ENCODE peak calls at places on chromosome 14, in five cellular contexts. L is A549; X is CD4-positive, alpha-beta T cell; D is body of pancreas; G is fibroblast of the aortic adventitia. U is an unnamed sample.

GRCh38 chr14:44396226-44396625 is 110.9 kb downstream of the FSCB start:
- DNase-seq in D (no peak), G (no peak), L (no peak), X (no peak), U (no peak)

GRCh38 chr14:76581592-76581991 is 179.7 kb upstream of the VASH1 start:
- DNase-seq in D (no peak), G (no peak), L (no peak), X (no peak), U (no peak)

GRCh38 chr14:54354096-54354495 is 42.7 kb upstream of the CDKN3 start:
- DNase-seq in G (peak), L (no peak), D (peak), X (no peak), U (no peak)

GRCh38 chr14:56810341-56810740 is at the start of gene OTX2:
- DNase-seq in D (no peak), L (no peak), G (no peak), X (no peak), U (no peak)

GRCh38 chr14:55373784-55374725 is 37.6 kb downstream of the ATG14 start:
- DNase-seq in X (no peak), D (no peak), L (no peak), G (peak), U (peak)

GRCh38 chr14:61489932-61490331 is 168.6 kb downstream of the PRKCH start:
- DNase-seq in G (no peak), D (peak), L (no peak), X (no peak), U (no peak)

GRCh38 chr14:104900639-104901512 is 23.8 kb upstream of the PLD4 start:
- DNase-seq in L (no peak), X (no peak), D (no peak), G (no peak), U (no peak)

GRCh38 chr14:70822706-70823185 is 13.4 kb upstream of the MAP3K9 start:
- DNase-seq in X (no peak), D (peak), L (peak), G (no peak), U (no peak)

GRCh38 chr14:38078393-38078792 is 129.3 kb upstream of the SSTR1 start:
- DNase-seq in G (no peak), D (peak), L (no peak), X (peak), U (no peak)

GRCh38 chr14:91135039-91135438 is 21.2 kb downstream of the DGLUCY start:
- DNase-seq in G (no peak), D (no peak), L (no peak), X (no peak), U (no peak)

GRCh38 chr14:91911474-91912032 is 35.9 kb downstream of the FBLN5 start:
- DNase-seq in L (peak), D (peak), G (peak), X (peak), U (peak)

GRCh38 chr14:52325126-52325525 is 11.0 kb downstream of the PTGER2 start:
- DNase-seq in D (no peak), L (no peak), G (no peak), X (no peak), U (no peak)

GRCh38 chr14:76937181-76938091 is 91.1 kb downstream of the IRF2BPL start:
- DNase-seq in D (peak), G (peak), L (no peak), X (no peak), U (peak)

GRCh38 chr14:68703093-68703492 is 89.8 kb downstream of the ZFP36L1 start:
- DNase-seq in L (peak), G (peak), D (no peak), X (no peak), U (peak)

GRCh38 chr14:93137864-93138263 is 22.1 kb upstream of the ITPK1 start:
- DNase-seq in L (no peak), D (peak), G (no peak), X (no peak), U (no peak)

GRCh38 chr14:100440207-100440631 is 117.1 kb downstream of the SLC25A47 start:
- DNase-seq in X (peak), L (peak), D (peak), G (peak), U (peak)

GRCh38 chr14:102776761-102777710 is at the start of gene TRAF3:
- DNase-seq in D (peak), L (peak), G (peak), X (peak), U (no peak)

GRCh38 chr14:20857630-20858261 is 33.4 kb upstream of the RNASE3 start:
- DNase-seq in L (peak), G (peak), X (peak), D (peak), U (no peak)

GRCh38 chr14:50944647-50945413 is 547 bp upstream of the PYGL start:
- DNase-seq in G (peak), D (peak), L (peak), X (no peak), U (no peak)

GRCh38 chr14:78162202-78162601 is 8.0 kb upstream of the NRXN3 start:
- DNase-seq in L (no peak), X (no peak), D (no peak), G (no peak), U (no peak)

GRCh38 chr14:95038521-95039250 is 118.6 kb downstream of the DICER1 start:
- DNase-seq in X (no peak), L (no peak), D (no peak), G (no peak), U (no peak)

GRCh38 chr14:60862283-60862682 is 118.6 kb downstream of the TRMT5 start:
- DNase-seq in X (no peak), G (peak), L (no peak), D (peak), U (no peak)

GRCh38 chr14:31829256-31829923 is 247.7 kb upstream of the ARHGAP5 start:
- DNase-seq in G (peak), D (no peak), L (no peak), X (no peak), U (peak)

GRCh38 chr14:67815573-67816235 is 686 bp downstream of the ZFYVE26 start:
- DNase-seq in G (peak), L (no peak), D (no peak), X (no peak), U (peak)

GRCh38 chr14:85576848-85577541 is 47.1 kb downstream of the FLRT2 start:
- DNase-seq in L (no peak), X (no peak), D (no peak), G (no peak), U (no peak)

GRCh38 chr14:36238666-36239363 is 62.3 kb upstream of the PTCSC3 start:
- DNase-seq in L (no peak), D (no peak), X (no peak), G (peak), U (peak)

GRCh38 chr14:61561144-61561543 is 134.2 kb upstream of the HIF1A start:
- DNase-seq in X (no peak), L (peak), D (no peak), G (peak), U (peak)

GRCh38 chr14:77508876-77509275 is 10.3 kb upstream of the ISM2 start:
- DNase-seq in X (no peak), L (no peak), D (no peak), G (no peak), U (no peak)

GRCh38 chr14:75222208-75222701 is 45.8 kb upstream of the TMED10 start:
- DNase-seq in X (no peak), L (no peak), G (peak), D (no peak), U (peak)

GRCh38 chr14:77579065-77579464 is 37.4 kb downstream of the SPTLC2 start:
- DNase-seq in X (no peak), G (peak), D (no peak), L (no peak), U (peak)

GRCh38 chr14:42299692-42300091 is 693.0 kb downstream of the LRFN5 start:
- DNase-seq in L (no peak), G (no peak), X (no peak), D (no peak), U (no peak)

U was measured in stromal cell of bone marrow.